ENCODE peak calls at places on chromosomes 6 and 20, in five cellular contexts. C, N, Q, B and L are unnamed samples.

GRCh38 chr6:156863504-156863903 is 86.3 kb downstream of the ARID1B start:
- DNase-seq in C (no peak), N (no peak), Q (no peak), B (no peak), L (no peak)

GRCh38 chr6:84033523-84034451 is at the start of gene MRAP2:
- DNase-seq in C (peak), N (no peak), Q (peak), B (peak), L (peak)

GRCh38 chr6:41036188-41036587 is 2.8 kb downstream of the UNC5CL start:
- DNase-seq in C (peak), N (peak), Q (no peak), B (no peak), L (no peak)

GRCh38 chr6:24980507-24981384 is 45.0 kb upstream of the RIPOR2 start:
- DNase-seq in C (no peak), N (no peak), Q (no peak), B (no peak), L (no peak)

GRCh38 chr6:4114123-4114522 is 21.3 kb downstream of the ECI2 start:
- DNase-seq in C (no peak), N (no peak), Q (no peak), B (no peak), L (no peak)

GRCh38 chr6:105849741-105850140 is 236.4 kb upstream of the PRDM1 start:
- DNase-seq in C (no peak), N (no peak), Q (no peak), B (no peak), L (no peak)

GRCh38 chr6:53809691-53810090 is 14.9 kb downstream of the LRRC1 start:
- DNase-seq in C (no peak), N (no peak), Q (no peak), B (no peak), L (no peak)

GRCh38 chr6:147204060-147204785 is at the start of gene STXBP5:
- DNase-seq in C (no peak), N (no peak), Q (peak), B (peak), L (peak)

GRCh38 chr6:166422201-166422940 is 39.6 kb upstream of the MPC1 start:
- DNase-seq in C (no peak), N (no peak), Q (no peak), B (no peak), L (no peak)

GRCh38 chr6:115969207-115969929 is 91.3 kb downstream of the FRK start:
- DNase-seq in C (no peak), N (no peak), Q (no peak), B (no peak), L (no peak)

GRCh38 chr6:45681860-45682488 is 304.2 kb upstream of the SUPT3H start:
- DNase-seq in C (no peak), N (no peak), Q (no peak), B (no peak), L (no peak)

GRCh38 chr20:40683894-40684268 is 5.2 kb downstream of the MAFB start:
- DNase-seq in C (no peak), N (no peak), Q (no peak), B (no peak), L (no peak)
- H3K4me3 ChIP-seq in C (no peak), N (no peak), Q (no peak), B (no peak), L (no peak)

GRCh38 chr6:31733734-31734133 is 2.6 kb downstream of the CLIC1 start:
- DNase-seq in C (no peak), N (no peak), Q (no peak), B (no peak), L (no peak)
- H3K4me3 ChIP-seq in C (no peak), N (no peak), Q (no peak), B (no peak), L (no peak)

DNA sequence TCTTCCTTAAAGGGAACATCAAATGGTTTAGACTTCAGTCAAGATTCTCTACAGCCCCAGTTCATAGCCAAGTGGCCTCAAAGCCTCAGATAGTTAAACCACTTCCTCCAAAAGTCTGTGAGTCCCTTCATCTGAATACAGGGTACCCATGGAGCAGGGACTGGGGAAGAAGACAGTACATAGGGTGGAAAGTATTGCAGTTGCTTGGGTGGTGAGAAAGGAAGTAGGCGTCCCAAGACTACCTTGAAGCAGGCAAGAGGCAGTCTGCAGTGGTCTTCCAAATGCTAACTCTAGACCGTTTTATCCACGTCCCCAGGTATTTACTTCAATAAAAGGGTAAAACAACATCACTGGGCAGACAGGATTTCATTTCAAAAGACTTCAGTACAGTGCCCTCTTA is 2.0 kb downstream of the FYN start:
- DNase-seq in C (no peak), N (no peak), Q (no peak), B (no peak), L (no peak)
- H3K4me3 ChIP-seq in C (no peak), N (no peak), Q (peak), B (peak), L (peak)

GRCh38 chr20:62651285-62652021 is 9.2 kb downstream of the SLCO4A1 start:
- DNase-seq in C (no peak), N (no peak), Q (peak), B (peak), L (peak)

GRCh38 chr20:62653373-62653772 is 11.1 kb downstream of the SLCO4A1 start:
- DNase-seq in C (no peak), N (no peak), Q (no peak), B (no peak), L (no peak)

GRCh38 chr20:62653951-62654685 is 11.8 kb downstream of the SLCO4A1 start:
- DNase-seq in C (no peak), N (no peak), Q (no peak), B (no peak), L (no peak)

GRCh38 chr20:62652051-62652893 is 10.0 kb downstream of the SLCO4A1 start:
- DNase-seq in C (peak), N (peak), Q (peak), B (peak), L (peak)

GRCh38 chr20:62652894-62653305 is 10.6 kb downstream of the SLCO4A1 start:
- DNase-seq in C (no peak), N (no peak), Q (no peak), B (no peak), L (peak)
- H3K4me3 ChIP-seq in C (no peak), N (no peak), Q (peak), B (no peak), L (peak)

DNA sequence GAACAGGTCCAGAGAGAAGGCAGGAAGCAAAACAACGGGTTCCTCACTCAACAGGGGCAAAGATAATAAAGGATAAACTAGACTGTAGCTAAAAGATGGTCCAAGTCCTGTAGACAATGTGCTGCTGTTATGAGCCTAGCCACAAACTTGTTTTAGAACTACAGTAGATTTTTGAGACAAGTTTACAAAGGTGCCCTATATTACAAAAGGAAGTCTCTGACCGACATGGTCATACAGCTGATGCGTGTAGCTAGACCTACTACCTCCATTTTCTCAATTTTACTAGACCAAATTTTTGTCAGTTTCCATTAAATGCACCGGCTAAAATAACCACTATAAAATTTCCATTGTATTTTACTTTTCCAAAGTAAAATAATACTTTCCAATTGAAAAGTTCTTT is 11.9 kb downstream of the FAM8A1 start:
- DNase-seq in C (no peak), N (no peak), Q (no peak), B (no peak), L (no peak)
- H3K4me3 ChIP-seq in C (no peak), N (no peak), Q (no peak), B (no peak), L (no peak)

DNA sequence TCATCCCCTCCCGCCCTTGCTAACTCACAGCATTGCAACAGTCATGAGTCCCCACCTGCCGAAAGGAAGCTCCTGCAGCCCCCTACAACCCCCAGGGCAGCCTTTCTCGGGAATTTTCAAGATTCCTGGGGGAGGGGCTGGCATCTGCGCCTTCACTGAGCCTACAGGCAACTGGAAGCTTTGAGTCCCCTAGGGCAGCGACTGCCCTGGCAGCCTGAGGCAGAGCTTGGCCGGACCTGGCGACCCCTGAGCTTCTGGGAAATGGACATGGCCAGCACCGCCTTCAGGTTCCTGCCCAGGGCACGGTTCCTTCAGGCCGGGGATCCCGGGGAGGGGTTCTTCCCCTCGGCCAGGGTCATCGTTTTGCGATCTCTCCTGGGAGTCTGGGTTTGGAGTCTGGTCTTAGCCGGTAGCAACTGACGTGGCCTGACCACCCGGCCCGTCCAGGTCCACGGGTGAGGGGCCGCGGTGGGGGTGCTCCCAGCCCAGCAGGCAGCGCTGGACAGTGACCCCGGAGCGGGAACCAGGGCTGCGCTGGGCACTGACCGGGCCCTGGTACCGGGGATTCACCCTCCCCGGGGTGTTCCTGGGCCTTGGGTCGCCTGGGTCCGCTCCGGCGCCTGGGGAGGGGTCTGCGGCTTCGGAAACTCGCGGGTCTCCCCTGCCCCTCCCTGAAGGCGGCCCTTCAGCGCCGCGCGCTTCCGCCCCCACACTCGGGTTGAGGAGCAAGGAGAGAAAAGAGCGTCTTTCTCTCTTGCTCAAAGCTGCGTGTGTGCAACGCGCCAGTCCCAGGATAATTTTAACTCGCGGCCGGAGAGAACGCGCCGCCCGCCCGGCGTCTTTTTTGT is 595 bp upstream of the COL9A3 start:
- DNase-seq in C (no peak), N (no peak), Q (no peak), B (no peak), L (no peak)
- H3K4me3 ChIP-seq in C (peak), N (peak), Q (peak), B (no peak), L (peak)